ENCODE peak calls at places on chromosomes 16 and 17, in four cellular contexts. W, C, A and Q are unnamed samples. For H3K36me3, the result is how much of the 10 kb centered on the place peaks cover.

GRCh38 chr16:50842589-50842988 is 100.7 kb downstream of the CYLD start:
- DNase-seq in W (no peak), C (no peak), A (no peak), Q (no peak)

GRCh38 chr17:55567240-55568216 is 56.3 kb upstream of the SMIM36 start:
- DNase-seq in W (peak), C (peak), A (no peak), Q (no peak)

GRCh38 chr16:85213926-85214294 is 101.6 kb upstream of the CIBAR2 start:
- DNase-seq in W (no peak), C (no peak), A (no peak), Q (no peak)

GRCh38 chr16:22624759-22625533 is 114.3 kb downstream of the NPIPB5 start:
- DNase-seq in W (no peak), C (no peak), A (no peak), Q (no peak)

GRCh38 chr17:28908640-28909098 is 5.8 kb upstream of the DHRS13 start:
- DNase-seq in W (peak), C (peak), A (peak), Q (no peak)

GRCh38 chr17:7132511-7133094 is 18.0 kb upstream of the ASGR2 start:
- DNase-seq in W (no peak), C (no peak), A (peak), Q (no peak)

GRCh38 chr17:846901-847777 is 65.0 kb downstream of the MRM3 start:
- DNase-seq in W (no peak), C (no peak), A (no peak), Q (peak)

GRCh38 chr16:56362057-56362655 is 63.2 kb downstream of the AMFR start:
- DNase-seq in W (no peak), C (peak), A (no peak), Q (no peak)

DNA sequence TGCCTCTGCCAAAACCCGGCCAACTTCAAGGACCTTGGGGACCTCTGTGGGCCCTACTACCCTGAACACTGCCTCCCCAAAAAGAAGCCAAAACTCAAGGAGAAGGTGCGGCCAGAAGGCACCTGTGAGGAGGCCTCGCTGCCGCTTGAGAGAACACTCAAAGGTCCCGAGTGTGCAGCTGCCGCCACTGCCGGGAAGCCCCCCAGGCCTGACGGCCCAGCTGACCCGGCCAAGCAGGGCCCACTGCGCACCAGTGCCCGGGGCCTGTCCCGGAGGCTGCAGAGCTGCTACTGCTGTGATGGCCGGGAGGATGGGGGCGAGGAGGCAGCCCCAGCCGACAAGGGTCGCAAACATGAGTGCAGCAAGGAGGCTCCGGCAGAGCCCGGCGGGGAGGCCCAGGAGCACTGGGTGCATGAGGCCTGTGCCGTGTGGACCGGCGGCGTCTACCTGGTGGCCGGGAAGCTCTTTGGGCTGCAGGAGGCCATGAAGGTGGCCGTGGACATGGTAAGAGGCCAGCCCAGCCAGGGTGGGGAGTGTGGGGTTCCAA is 38.7 kb downstream of the SREBF1 start:
- DNase-seq in W (no peak), C (no peak), A (no peak), Q (no peak)
- H3K36me3 ChIP-seq in W (under half), C (under half), A (under half), Q (under half)

DNA sequence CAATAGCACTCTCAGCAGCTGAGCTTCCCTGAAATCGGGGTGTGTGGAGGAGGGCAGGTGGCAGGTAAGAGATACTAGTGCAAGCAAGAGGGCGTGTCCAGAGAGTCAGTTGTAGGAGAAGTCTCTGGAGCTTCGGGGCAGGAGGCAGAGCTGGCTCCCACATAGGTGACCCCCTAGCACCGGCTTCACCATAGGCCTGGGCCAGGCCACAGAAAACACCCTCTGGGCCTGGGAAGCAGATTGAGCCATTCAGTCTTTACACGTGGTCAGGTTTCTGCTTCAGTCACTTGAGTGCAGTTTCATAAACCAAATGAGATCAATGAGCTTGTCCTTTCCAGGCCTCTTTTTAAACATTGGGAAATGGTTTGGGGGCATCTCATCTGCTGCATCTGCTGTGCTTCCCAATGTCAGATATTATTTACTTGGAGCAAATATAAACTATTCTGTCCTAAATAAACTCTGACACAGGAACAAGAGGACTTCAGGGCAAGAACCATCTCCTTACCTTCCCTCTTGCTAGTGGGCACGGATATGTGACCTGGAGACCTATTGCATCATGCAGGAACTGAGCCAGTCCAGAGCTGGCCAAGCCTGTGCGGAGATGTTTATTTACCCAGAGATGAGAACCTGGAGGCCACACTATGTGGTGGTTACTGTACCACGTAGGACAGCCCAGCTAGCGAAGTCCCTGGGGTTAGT is 16.1 kb downstream of the CCR7 start:
- DNase-seq in W (no peak), C (peak), A (peak), Q (peak)
- TF ChIP-seq POLR2A in W (no peak), C (no peak), A (no peak), Q (no peak)

GRCh38 chr17:38752119-38752929 is at the start of gene PSMB3:
- DNase-seq in W (peak), C (peak), A (peak), Q (peak)
- H3K36me3 ChIP-seq in W (under half), C (under half), A (under half), Q (under half)

DNA sequence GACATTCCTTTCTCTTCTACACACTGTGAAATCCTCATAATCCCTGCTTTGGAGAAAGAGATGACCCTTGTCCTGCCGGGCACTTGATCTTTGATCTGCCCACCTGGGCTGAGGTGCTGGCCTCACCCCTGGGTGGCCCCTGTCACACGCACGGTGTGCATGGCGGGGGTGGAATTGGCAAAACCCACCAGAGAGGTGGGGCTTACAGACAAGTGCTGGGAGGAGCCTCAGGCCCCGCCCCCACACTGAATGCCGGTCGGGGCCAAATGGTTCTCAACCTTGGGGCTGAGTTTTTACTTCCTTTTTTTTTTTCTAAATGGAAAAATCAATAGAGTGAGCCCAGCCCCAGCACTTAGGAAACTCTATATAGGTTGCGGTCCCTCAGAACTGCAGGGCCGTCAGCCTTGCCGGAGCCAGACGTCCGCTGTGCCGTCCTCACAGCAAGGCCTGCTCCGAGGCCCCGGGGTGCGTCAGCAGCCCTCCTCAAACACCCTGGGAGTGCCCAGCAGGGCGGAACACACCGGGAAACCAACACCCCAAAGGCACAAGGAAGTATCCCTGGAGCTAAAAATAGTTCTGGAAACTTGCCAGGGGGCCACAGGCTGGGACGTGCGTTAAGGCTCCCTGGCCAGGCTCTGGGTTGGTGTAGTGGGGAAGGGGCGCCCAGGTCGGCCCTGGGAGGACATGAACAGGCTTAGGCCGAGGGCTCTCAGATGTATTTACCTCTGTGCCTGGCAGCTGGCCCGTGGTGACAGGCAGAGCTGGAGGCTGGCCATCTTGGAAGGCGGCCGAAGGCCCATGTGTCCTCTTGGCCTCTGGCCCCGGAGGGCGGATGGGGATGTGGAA is 11.0 kb downstream of the GPRC5C start:
- DNase-seq in W (peak), C (peak), A (peak), Q (peak)
- TF ChIP-seq POLR2A in W (no peak), C (no peak), A (peak), Q (no peak)

GRCh38 chr17:17422217-17422610 is 54.6 kb upstream of the MED9 start:
- DNase-seq in W (no peak), C (no peak), A (no peak), Q (no peak)
- H3K36me3 ChIP-seq in W (under half), C (under half), A (under half), Q (under half)

DNA sequence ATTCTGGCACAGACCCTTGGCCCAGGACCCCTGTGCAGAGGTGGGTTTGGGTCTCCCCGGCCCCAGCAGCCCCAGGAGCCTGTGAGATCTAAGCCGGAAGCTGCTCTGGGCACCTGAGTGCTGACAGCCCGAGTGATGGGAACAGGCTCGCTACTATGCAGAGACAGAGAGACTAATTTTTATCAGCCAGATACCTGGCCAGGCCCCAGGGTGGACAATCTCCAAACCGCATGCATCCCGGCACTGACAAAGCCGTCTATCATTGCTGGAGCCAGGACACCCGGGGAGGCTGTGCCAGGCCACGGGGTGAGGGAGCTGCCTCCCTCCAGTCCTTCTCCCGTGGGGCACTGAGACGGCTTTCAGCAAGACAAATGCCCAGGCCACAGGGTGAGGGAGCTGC is 25.0 kb downstream of the CBFA2T3 start:
- DNase-seq in W (no peak), C (no peak), A (no peak), Q (no peak)
- TF ChIP-seq POLR2A in W (no peak), C (no peak), A (no peak), Q (no peak)

GRCh38 chr16:4825196-4825595 is 21.9 kb downstream of the GLYR1 start:
- DNase-seq in W (no peak), C (no peak), A (no peak), Q (no peak)
- H3K36me3 ChIP-seq in W (under half), C (under half), A (under half), Q (under half)

GRCh38 chr17:81516439-81516838 is 3.8 kb upstream of the ACTG1 start:
- DNase-seq in W (no peak), C (no peak), A (peak), Q (no peak)
- TF ChIP-seq POLR2A in W (no peak), C (no peak), A (no peak), Q (no peak)

DNA sequence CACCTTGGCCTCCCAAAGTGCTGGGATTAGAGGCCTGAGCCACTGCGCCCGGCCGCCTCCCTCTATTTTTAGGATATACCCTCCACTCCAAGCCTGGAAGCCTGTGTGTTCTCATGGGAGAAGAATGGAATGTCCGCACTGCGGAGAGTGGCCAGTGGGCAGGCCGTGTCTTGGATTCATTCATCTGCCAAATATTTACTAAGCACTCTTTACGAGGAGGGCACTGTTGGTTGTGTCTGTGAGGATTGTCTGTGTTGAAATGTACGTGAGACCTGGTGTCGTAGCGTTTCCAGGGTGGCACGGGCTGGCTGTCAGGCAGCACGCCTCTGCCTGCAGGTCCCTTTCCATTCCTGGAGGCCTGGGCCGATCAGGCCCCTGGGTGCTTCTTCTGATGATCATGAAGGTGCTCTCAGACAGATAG is 19.2 kb downstream of the PGS1 start:
- DNase-seq in W (no peak), C (no peak), A (no peak), Q (peak)
- H3K36me3 ChIP-seq in W (under half), C (under half), A (under half), Q (under half)